ENCODE peak calls at places on chromosomes 1 and 21, in five cellular contexts. I is A549; S is fibroblast of lung; E is BE2C; R is CD8-positive, alpha-beta T cell. B is an unnamed sample.

GRCh38 chr1:172976222-172977041 is 74.3 kb downstream of the TNFSF18 start:
- DNase-seq in I (peak; percentile 96), S (peak; percentile 91), E (no peak), R (no peak), B (peak; percentile 87)

GRCh38 chr1:17347769-17348592 is 24.0 kb upstream of the PADI6 start:
- DNase-seq in I (peak; percentile 47), S (peak; percentile 19), E (no peak), R (no peak), B (peak; percentile 22)

GRCh38 chr1:35210306-35211112 is 17.6 kb upstream of the SFPQ start:
- DNase-seq in I (no peak), S (no peak), E (no peak), R (no peak), B (no peak)

GRCh38 chr1:204989266-204990058 is 53.5 kb upstream of the CNTN2 start:
- DNase-seq in I (peak; percentile 63), S (peak; percentile 59), E (peak; percentile 77), R (peak; percentile 15), B (peak; percentile 78)

GRCh38 chr1:19661721-19662228 is 2.9 kb upstream of the HTR6 start:
- DNase-seq in I (peak; percentile 35), S (peak; percentile 68), E (no peak), R (peak; percentile 24), B (peak; percentile 73)

GRCh38 chr1:195791796-195792195 is 816.4 kb downstream of the KCNT2 start:
- DNase-seq in I (no peak), S (no peak), E (no peak), R (no peak), B (no peak)

GRCh38 chr1:181601186-181601950 is 118.1 kb downstream of the CACNA1E start:
- DNase-seq in I (no peak), S (no peak), E (no peak), R (no peak), B (no peak)

GRCh38 chr1:221045842-221046831 is 166.9 kb downstream of the HLX start:
- DNase-seq in I (no peak), S (peak; percentile 37), E (no peak), R (no peak), B (peak; percentile 32)

GRCh38 chr1:100077525-100077924 is 55.2 kb downstream of the SASS6 start:
- DNase-seq in I (no peak), S (no peak), E (no peak), R (no peak), B (peak; percentile 59)

GRCh38 chr1:149936992-149937705 is 470 bp upstream of the MTMR11 start:
- DNase-seq in I (peak; percentile 87), S (peak; percentile 51), E (no peak), R (no peak), B (peak; percentile 60)

GRCh38 chr1:186374313-186375151 is 521 bp downstream of the TPR start:
- DNase-seq in I (peak; percentile 39), S (peak; percentile 42), E (peak; percentile 10), R (peak; percentile 4), B (peak; percentile 40)

GRCh38 chr21:43603230-43603626 is 56.1 kb downstream of the HSF2BP start:
- DNase-seq in I (no peak), S (no peak), E (no peak), R (no peak), B (no peak)

GRCh38 chr1:23978825-23979224 is 1.3 kb downstream of the SRSF10 start:
- DNase-seq in I (no peak), S (no peak), E (no peak), R (no peak), B (no peak)
- H3K4me3 ChIP-seq in I (peak overlapping the region; percentile 97), S (peak overlapping the region; percentile 94), E (peak overlapping the region; percentile 84), R (peak overlapping the region; percentile 8), B (peak overlapping the region; percentile 93)

GRCh38 chr1:63466759-63467158 is 56.3 kb downstream of the ITGB3BP start:
- DNase-seq in I (peak; percentile 9), S (no peak), E (no peak), R (no peak), B (no peak)
- TF ChIP-seq CTCF in I (no peak), S (no peak), E (no peak), R (no peak), B (no peak)

GRCh38 chr1:13513885-13514546 is at the start of gene LRRC38:
- DNase-seq in I (no peak), S (no peak), E (no peak), R (no peak), B (no peak)
- H3K4me3 ChIP-seq in I (no peak within 1 kb of the TSS), S (no peak within 1 kb of the TSS), E (no peak within 1 kb of the TSS), R (no peak within 1 kb of the TSS), B (no peak within 1 kb of the TSS)

GRCh38 chr1:171740987-171741871 is 636 bp downstream of the VAMP4 start:
- DNase-seq in I (peak; percentile 24), S (peak; percentile 27), E (peak; percentile 21), R (peak; percentile 26), B (peak; percentile 53)
- TF ChIP-seq CTCF in I (no peak), S (peak; percentile 4), E (peak; percentile 5), R (peak; percentile 14), B (no peak)

GRCh38 chr1:212595787-212596714 is 12.5 kb upstream of the ATF3 start:
- DNase-seq in I (peak; percentile 85), S (peak; percentile 92), E (no peak), R (no peak), B (peak; percentile 98)
- H3K4me3 ChIP-seq in I (no peak overlapping the region), S (peak overlapping the region; percentile 19), E (no peak overlapping the region), R (peak overlapping the region; percentile 15), B (no peak overlapping the region)

DNA sequence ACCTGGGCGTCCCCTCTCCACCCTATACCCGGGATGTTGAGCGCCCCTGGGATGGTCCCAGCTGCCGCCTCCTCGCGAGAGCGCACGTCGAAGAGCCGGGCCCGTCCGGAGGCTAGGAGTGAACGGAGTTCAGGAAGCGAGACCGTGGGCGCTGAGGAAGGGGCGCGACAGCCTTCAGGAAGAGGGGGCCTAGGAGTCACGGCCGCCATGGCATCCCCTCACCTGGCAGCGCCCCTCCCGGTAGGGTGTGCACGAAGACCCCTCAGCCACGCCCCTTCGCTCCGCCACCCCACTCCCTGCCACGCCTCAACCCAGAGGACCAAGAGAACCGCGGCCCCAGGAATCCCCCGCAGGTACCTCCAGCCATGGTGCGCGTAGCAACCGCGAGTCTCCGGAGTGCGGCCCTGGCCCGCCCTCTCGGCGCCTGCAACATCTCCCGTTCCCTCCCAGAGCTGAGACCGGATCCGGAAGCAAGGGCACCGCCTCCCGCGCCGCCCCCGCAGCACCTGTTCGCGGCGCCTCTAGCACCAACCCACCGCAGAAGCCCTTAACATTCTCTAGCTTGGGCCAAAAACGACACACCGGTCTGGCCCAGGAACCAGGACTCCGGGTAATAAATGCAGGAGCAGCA is at the start of gene TSTD1:
- DNase-seq in I (no peak), S (no peak), E (no peak), R (peak; percentile 79), B (no peak)
- TF ChIP-seq CTCF in I (no peak), S (no peak), E (no peak), R (no peak), B (no peak)

GRCh38 chr1:11860586-11860985 is 1.8 kb upstream of the NPPB start:
- DNase-seq in I (no peak), S (no peak), E (no peak), R (no peak), B (no peak)
- H3K4me3 ChIP-seq in I (no peak overlapping the region), S (no peak overlapping the region), E (no peak overlapping the region), R (no peak overlapping the region), B (no peak overlapping the region)

DNA sequence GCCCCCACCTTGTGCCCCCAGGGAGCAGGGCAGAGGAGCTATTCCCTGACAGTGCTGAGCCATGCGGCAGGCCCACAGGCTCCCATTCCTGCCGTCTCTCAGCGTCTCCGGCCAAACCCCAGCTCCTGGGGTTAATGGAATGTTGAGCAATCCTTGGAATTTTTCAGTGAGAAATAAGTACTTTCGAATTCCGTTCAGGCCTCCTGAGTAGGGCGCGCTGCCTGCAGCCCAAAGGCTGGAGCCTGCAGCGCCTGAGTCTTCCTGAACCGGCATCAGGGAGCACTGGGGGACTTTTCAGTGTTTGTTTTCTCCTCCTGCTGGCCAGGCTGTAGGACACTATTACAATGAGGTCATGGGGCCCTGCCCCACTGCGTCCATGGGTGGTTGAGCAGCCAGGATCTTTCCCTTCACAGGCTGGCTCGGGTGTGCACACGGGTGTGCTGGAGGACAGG is 33.3 kb upstream of the CSF1 start:
- DNase-seq in I (peak; percentile 86), S (peak; percentile 93), E (no peak), R (no peak), B (peak; percentile 95)
- TF ChIP-seq CTCF in I (no peak), S (peak; percentile 15), E (no peak), R (no peak), B (peak; percentile 29)

B was measured in cardiac fibroblast.